ENCODE peak calls at places on chromosomes 4 and X, in seven cellular contexts. K, G, Y, O, U, E and B are unnamed samples.

GRCh38 chr4:21655100-21655499 is 293.5 kb downstream of the KCNIP4 start:
- DNase-seq in K (no peak), O (no peak), U (no peak), G (no peak), E (no peak), Y (no peak), B (no peak)

GRCh38 chr4:189802884-189803283 is 137.8 kb upstream of the FRG1 start:
- DNase-seq in Y (no peak), G (no peak), O (no peak), E (no peak), K (no peak), U (no peak), B (no peak)

GRCh38 chrX:22313757-22314156 is 41.0 kb downstream of the CBLL2 start:
- DNase-seq in U (no peak), G (no peak), Y (peak), E (no peak), K (no peak), O (no peak), B (no peak)

GRCh38 chr4:80219301-80220025 is 22.2 kb downstream of the PRDM8 start:
- DNase-seq in K (peak), O (no peak), Y (no peak), U (no peak), E (no peak), G (no peak), B (no peak)

GRCh38 chrX:22365460-22365859 is 92.7 kb downstream of the CBLL2 start:
- DNase-seq in K (peak), Y (peak), G (peak), E (peak), U (no peak), O (peak), B (no peak)

GRCh38 chrX:865422-865821 is 234.8 kb downstream of the SHOX start:
- DNase-seq in O (no peak), K (no peak), Y (no peak), U (no peak), E (no peak), G (no peak), B (no peak)

GRCh38 chr4:101685126-101685525 is 105.4 kb upstream of the BANK1 start:
- DNase-seq in O (no peak), U (no peak), G (no peak), K (no peak), E (no peak), Y (no peak), B (no peak)

GRCh38 chrX:700936-701335 is 70.3 kb downstream of the SHOX start:
- DNase-seq in U (no peak), K (no peak), O (no peak), E (no peak), G (no peak), Y (no peak), B (no peak)

GRCh38 chr4:56619160-56619559 is 61.9 kb downstream of the HOPX start:
- DNase-seq in E (no peak), G (peak), Y (peak), U (no peak), K (peak), O (no peak), B (no peak)

GRCh38 chr4:20520901-20521300 is 179.4 kb upstream of the PACRGL start:
- DNase-seq in G (peak), K (peak), O (no peak), Y (peak), U (no peak), E (no peak), B (no peak)

GRCh38 chr4:164734476-164734875 is 19.5 kb upstream of the SMIM31 start:
- DNase-seq in E (no peak), K (no peak), O (no peak), U (no peak), Y (no peak), G (no peak), B (no peak)

GRCh38 chr4:6441202-6441582 is 31.2 kb downstream of the PPP2R2C start:
- DNase-seq in K (no peak), O (no peak), U (no peak), Y (no peak), E (no peak), G (no peak), B (no peak)

DNA sequence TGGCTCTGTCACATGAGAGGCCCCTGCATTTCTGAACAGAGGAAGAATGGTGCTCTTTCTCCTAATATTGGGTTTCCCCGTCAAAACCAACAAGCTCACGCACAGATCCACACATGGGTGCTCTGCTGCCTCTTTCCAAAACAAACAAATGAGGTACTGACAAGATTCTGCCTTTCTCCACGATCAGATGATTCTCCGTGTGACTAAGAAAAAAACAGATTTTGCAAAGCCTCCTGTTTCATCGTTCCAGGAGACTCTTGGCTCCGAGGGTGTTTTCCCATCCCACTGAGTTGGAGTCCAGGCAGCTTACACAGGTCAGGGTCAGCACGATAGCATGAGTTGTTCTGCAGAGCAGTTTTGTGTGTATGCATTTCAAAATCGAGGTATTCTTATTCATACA is 191.1 kb downstream of the IDS start:
- DNase-seq in G (peak), E (no peak), Y (no peak), K (no peak), U (no peak), O (peak), B (no peak)
- H3K4me3 ChIP-seq in G (no peak), E (no peak), Y (no peak), K (no peak), U (no peak), O (no peak), B (no peak)

DNA sequence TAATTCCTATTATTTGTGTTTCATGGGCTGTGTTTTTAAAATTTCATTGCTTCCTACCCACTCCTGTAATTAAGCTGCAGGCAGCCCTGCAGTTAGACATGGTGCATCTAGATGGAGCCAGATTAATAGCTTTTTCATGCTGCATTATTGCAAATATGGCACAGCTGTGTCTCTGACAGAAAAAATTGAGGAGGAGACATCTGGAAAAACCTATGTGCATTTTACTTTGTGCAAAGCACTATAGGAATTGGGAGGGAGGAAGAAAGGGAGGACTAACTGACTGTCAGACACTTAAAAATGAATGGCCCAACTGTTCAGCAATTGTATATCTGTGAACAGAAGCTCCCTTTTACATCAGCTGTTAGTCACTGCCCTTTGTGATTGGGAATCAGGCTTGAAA is 8.1 kb upstream of the RPGR start:
- DNase-seq in Y (no peak), U (no peak), O (no peak), G (no peak), K (no peak), E (no peak), B (no peak)
- TF ChIP-seq CTCF in Y (no peak), U (no peak), O (peak), G (peak), K (peak), E (no peak), B (peak)

GRCh38 chr4:136551753-136552152 is 980.5 kb downstream of the PCDH18 start:
- DNase-seq in U (no peak), Y (no peak), E (no peak), K (no peak), O (no peak), G (no peak), B (no peak)
- H3K4me3 ChIP-seq in U (no peak), Y (no peak), E (no peak), K (no peak), O (no peak), G (no peak), B (no peak)

DNA sequence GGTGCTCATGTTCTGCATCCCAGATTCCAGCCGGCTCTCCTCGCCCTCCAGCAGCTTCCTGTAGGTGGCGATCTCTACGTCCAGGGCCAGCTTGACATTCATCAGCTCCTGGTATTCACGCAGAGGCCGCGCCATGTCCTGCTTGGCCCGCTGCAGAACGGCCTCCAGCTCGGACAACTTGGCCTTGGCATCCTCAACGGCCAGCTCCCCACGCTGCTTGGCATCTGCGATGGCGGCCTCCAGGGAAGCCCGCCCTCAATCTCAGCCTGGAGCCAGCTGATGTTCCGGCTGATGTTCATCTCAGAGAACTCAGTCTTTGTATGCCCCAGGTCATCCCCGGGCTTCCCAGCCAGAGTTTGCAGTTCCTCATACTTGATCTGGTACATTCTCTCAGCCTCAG is 431.8 kb upstream of the DIPK2B start:
- DNase-seq in O (no peak), G (no peak), K (no peak), U (no peak), E (no peak), Y (no peak), B (no peak)
- TF ChIP-seq CTCF in O (no peak), G (no peak), K (no peak), U (no peak), E (no peak), Y (no peak), B (no peak)

DNA sequence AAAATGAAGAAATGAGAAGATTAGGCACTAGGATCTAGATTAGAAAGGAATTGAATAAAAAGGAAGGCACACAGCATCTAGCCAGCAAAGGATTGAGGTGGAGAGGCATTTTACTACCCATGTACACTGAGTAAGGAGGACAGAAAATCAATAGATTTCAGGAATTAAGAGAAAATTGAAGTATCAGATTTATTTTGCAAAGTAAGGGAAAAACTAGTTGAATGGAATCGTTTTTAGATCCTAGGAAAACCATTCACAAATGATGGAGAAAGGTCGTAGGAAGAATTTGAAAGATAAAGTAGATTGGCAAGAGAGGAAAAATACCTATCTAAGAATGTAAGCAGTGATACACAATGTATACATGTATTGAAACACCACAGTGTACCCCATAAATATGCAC is 31.3 kb downstream of the ENOPH1 start:
- DNase-seq in Y (no peak), E (no peak), O (no peak), K (no peak), G (no peak), U (no peak), B (no peak)
- H3K4me3 ChIP-seq in Y (no peak), E (no peak), O (no peak), K (no peak), G (no peak), U (no peak), B (no peak)

GRCh38 chr4:61628727-61629126 is 428.6 kb downstream of the ADGRL3 start:
- DNase-seq in U (no peak), Y (no peak), G (no peak), K (no peak), O (no peak), E (no peak), B (no peak)
- TF ChIP-seq CTCF in U (no peak), Y (no peak), G (no peak), K (no peak), O (no peak), E (no peak), B (no peak)

DNA sequence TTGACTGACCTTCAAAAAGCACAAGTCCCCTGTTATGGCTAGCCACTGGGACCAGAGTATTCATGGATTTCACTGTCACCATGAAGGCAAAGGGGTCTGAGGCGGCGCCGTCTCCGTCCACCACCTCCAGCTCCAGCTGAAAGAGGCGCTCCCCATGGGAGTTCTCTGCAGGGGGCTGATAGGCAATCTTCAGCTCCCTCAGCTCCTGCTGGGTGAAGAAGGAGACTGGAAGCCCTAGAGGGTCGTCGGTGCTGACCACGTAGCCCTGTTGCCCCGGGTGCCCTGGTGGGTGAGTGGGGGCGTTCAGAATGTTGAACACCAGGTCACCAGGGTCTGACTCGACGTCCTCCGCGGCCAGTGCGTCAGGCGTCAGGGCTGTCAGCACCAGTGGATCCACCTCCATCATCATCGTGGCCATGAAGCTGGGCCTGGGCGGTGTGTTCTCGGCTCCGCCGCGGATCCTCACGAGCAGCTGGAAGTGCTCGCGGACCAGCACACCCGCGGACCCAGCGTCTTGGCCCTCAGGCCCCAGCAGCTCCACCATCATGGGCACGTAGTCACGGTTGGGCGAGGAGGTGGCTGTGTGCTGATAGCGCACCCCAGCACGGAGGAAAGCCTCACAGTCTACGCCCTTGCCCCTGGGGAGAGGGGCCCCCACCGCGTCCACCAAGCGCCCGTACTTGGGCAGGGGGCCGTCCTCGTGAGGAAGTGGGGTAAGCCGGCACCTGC is 980 bp downstream of the FREM3 start:
- DNase-seq in G (no peak), Y (no peak), E (no peak), K (no peak), O (no peak), U (peak), B (no peak)
- H3K4me3 ChIP-seq in G (no peak), Y (no peak), E (no peak), K (no peak), O (no peak), U (no peak), B (no peak)

GRCh38 chr4:161642708-161643107 is 521.1 kb downstream of the FSTL5 start:
- DNase-seq in U (no peak), Y (peak), O (no peak), E (no peak), G (peak), K (peak), B (no peak)
- TF ChIP-seq CTCF in U (no peak), Y (no peak), O (no peak), E (no peak), G (peak), K (peak), B (no peak)

GRCh38 chr4:69167300-69167699 is 47.2 kb downstream of the UGT2B11 start:
- DNase-seq in O (no peak), K (no peak), E (no peak), Y (no peak), G (no peak), U (no peak), B (no peak)
- H3K4me3 ChIP-seq in O (no peak), K (no peak), E (no peak), Y (no peak), G (no peak), U (no peak), B (no peak)